ENCODE peak calls at places on chromosomes 11 and 22, in nine cellular contexts. Z is esophagus muscularis mucosa, M is WTC11, O is fibroblast of lung, J is GM13977, T is neural crest cell, Q is astrocyte, B is body of pancreas, X is glutamatergic neuron. C is an unnamed sample.

GRCh38 chr11:62148271-62148980 is 24.6 kb downstream of the INCENP start:
- DNase-seq in B (no peak), O (no peak), J (no peak), M (peak), Z (no peak), T (no peak), X (no peak), Q (no peak), C (peak)

GRCh38 chr11:82927264-82927880 is 25.8 kb downstream of the DDIAS start:
- DNase-seq in X (no peak), O (peak), M (no peak), J (peak), Q (peak), T (no peak), Z (no peak), B (no peak), C (no peak)

GRCh38 chr11:47917643-47918369 is 62.6 kb upstream of the PTPRJ start:
- DNase-seq in Q (peak), J (no peak), B (peak), T (no peak), Z (peak), X (no peak), M (peak), O (peak), C (no peak)

GRCh38 chr11:28606930-28607329 is 498.7 kb downstream of the METTL15 start:
- DNase-seq in B (no peak), J (no peak), T (no peak), O (no peak), M (peak), Z (no peak), X (peak), Q (no peak), C (no peak)

GRCh38 chr22:19723165-19723989 is at the start of gene GP1BB:
- DNase-seq in O (no peak), M (peak), X (peak), T (no peak), Q (peak), Z (no peak), B (peak), J (peak), C (no peak)

GRCh38 chr22:32248276-32248675 is 6.9 kb downstream of the SLC5A4 start:
- DNase-seq in O (no peak), B (no peak), Z (no peak), Q (no peak), M (no peak), T (no peak), J (no peak), X (no peak), C (no peak)

GRCh38 chr11:119085523-119085878 is 820 bp downstream of the HMBS start:
- DNase-seq in T (no peak), Q (peak), X (no peak), M (no peak), Z (no peak), B (no peak), J (no peak), O (no peak), C (no peak)

GRCh38 chr11:9616042-9616640 is 42.7 kb downstream of the WEE1 start:
- DNase-seq in Z (no peak), X (no peak), J (no peak), M (no peak), Q (no peak), B (no peak), T (no peak), O (no peak), C (no peak)

GRCh38 chr11:77590194-77590591 is 440 bp downstream of the AQP11 start:
- DNase-seq in Z (no peak), T (peak), Q (peak), J (no peak), O (peak), B (peak), X (peak), M (peak), C (no peak)

GRCh38 chr11:27700351-27701261 is at the start of gene BDNF:
- DNase-seq in Z (no peak), M (peak), O (peak), Q (no peak), B (no peak), X (peak), T (no peak), J (peak), C (peak)

GRCh38 chr22:41598081-41598480 is 8.4 kb upstream of the PMM1 start:
- DNase-seq in B (no peak), O (peak), X (no peak), T (no peak), M (no peak), Z (no peak), Q (peak), J (no peak), C (no peak)

GRCh38 chr11:81989093-81989492 is 744.6 kb downstream of the FAM181B start:
- DNase-seq in Z (no peak), T (no peak), J (no peak), O (peak), M (no peak), Q (peak), X (no peak), B (no peak), C (no peak)

GRCh38 chr11:44575288-44575672 is 9.8 kb downstream of the CD82 start:
- DNase-seq in Q (peak), X (no peak), Z (no peak), M (no peak), J (no peak), B (no peak), T (no peak), O (no peak), C (no peak)

GRCh38 chr11:133819114-133819513 is 26.2 kb downstream of the SPATA19 start:
- DNase-seq in Q (no peak), O (no peak), T (no peak), Z (no peak), X (no peak), B (no peak), M (no peak), J (no peak), C (no peak)

GRCh38 chr22:40410731-40411505 is 40.5 kb downstream of the SGSM3 start:
- DNase-seq in T (no peak), X (no peak), O (no peak), B (no peak), J (no peak), Q (no peak), M (no peak), Z (no peak), C (no peak)

GRCh38 chr22:44037519-44038370 is 13.6 kb downstream of the PARVB start:
- DNase-seq in O (peak), X (no peak), J (no peak), Q (peak), Z (no peak), B (no peak), T (no peak), M (no peak), C (no peak)

GRCh38 chr11:90192869-90193582 is 29.8 kb downstream of the CHORDC1 start:
- DNase-seq in T (no peak), M (no peak), B (no peak), X (no peak), Q (no peak), J (no peak), O (no peak), Z (no peak), C (no peak)

GRCh38 chr11:8793114-8793777 is 110.7 kb downstream of the RPL27A start:
- DNase-seq in Q (no peak), J (no peak), Z (no peak), M (no peak), B (no peak), T (no peak), O (peak), X (no peak), C (no peak)

GRCh38 chr11:60872124-60872951 is 5.0 kb downstream of the ZP1 start:
- DNase-seq in M (no peak), B (no peak), Z (no peak), J (no peak), Q (peak), O (peak), X (no peak), T (no peak), C (peak)

GRCh38 chr11:130582176-130582575 is 133.7 kb downstream of the ADAMTS15 start:
- DNase-seq in Z (no peak), B (no peak), J (no peak), T (no peak), M (no peak), O (no peak), Q (no peak), X (no peak), C (no peak)

GRCh38 chr11:71284525-71285092 is 32.2 kb upstream of the SHANK2 start:
- DNase-seq in Q (no peak), X (no peak), J (no peak), T (no peak), O (no peak), Z (no peak), M (no peak), B (peak), C (no peak)

GRCh38 chr11:68381716-68382115 is 69.3 kb downstream of the LRP5 start:
- DNase-seq in Z (no peak), O (no peak), Q (no peak), X (no peak), B (no peak), T (no peak), M (no peak), J (no peak), C (no peak)

GRCh38 chr22:36204641-36205032 is 3.0 kb upstream of the APOL4 start:
- DNase-seq in J (no peak), X (no peak), O (no peak), Q (no peak), T (no peak), M (no peak), B (no peak), Z (no peak), C (no peak)

GRCh38 chr11:1040428-1041148 is 4.1 kb upstream of the MUC6 start:
- DNase-seq in T (no peak), J (no peak), O (peak), B (no peak), M (no peak), X (no peak), Q (no peak), Z (no peak), C (peak)

GRCh38 chr11:74388678-74389327 is 9.4 kb downstream of the PGM2L1 start:
- DNase-seq in O (peak), X (peak), B (peak), Q (no peak), Z (no peak), T (peak), J (peak), M (no peak), C (no peak)

GRCh38 chr11:6200975-6201374 is 2.0 kb downstream of the OR52W1 start:
- DNase-seq in Q (peak), T (no peak), M (no peak), Z (peak), B (no peak), X (no peak), O (peak), J (no peak), C (no peak)

GRCh38 chr11:77407613-77408012 is 66.3 kb downstream of the PAK1 start:
- DNase-seq in X (no peak), M (no peak), B (peak), J (no peak), T (no peak), Q (peak), O (peak), Z (no peak), C (no peak)

GRCh38 chr11:16605440-16605970 is 132.9 kb upstream of the C11orf58 start:
- DNase-seq in X (peak), T (peak), J (no peak), B (peak), Z (no peak), M (peak), O (peak), Q (no peak), C (no peak)

GRCh38 chr11:134386945-134387344 is 25.1 kb downstream of the B3GAT1 start:
- DNase-seq in B (no peak), M (no peak), Z (no peak), Q (no peak), O (no peak), J (no peak), T (no peak), X (no peak), C (no peak)

GRCh38 chr11:103112364-103112763 is 3.1 kb downstream of the DYNC2H1 start:
- DNase-seq in M (no peak), Q (no peak), O (peak), J (no peak), T (no peak), X (no peak), B (no peak), Z (no peak), C (no peak)

GRCh38 chr11:103109818-103110388 is 677 bp downstream of the DYNC2H1 start:
- DNase-seq in J (no peak), B (no peak), O (peak), X (peak), Q (no peak), M (peak), T (no peak), Z (no peak), C (no peak)

GRCh38 chr11:103108933-103109817 is at the start of gene DYNC2H1:
- DNase-seq in T (peak), B (peak), M (peak), Q (peak), O (peak), J (peak), X (peak), Z (peak), C (peak)

GRCh38 chr11:103111400-103111799 is 2.2 kb downstream of the DYNC2H1 start:
- DNase-seq in J (no peak), O (no peak), Q (no peak), Z (no peak), B (no peak), M (no peak), X (no peak), T (no peak), C (no peak)

GRCh38 chr11:103110406-103110805 is 1.2 kb downstream of the DYNC2H1 start:
- DNase-seq in B (no peak), O (peak), J (no peak), T (no peak), Q (peak), Z (no peak), X (no peak), M (no peak), C (no peak)
- TF ChIP-seq CTCF in B (no peak), O (peak), J (no peak), T (peak), Q (peak), Z (no peak), X (no peak), M (no peak), C (peak)

GRCh38 chr22:29603358-29604191 is at the start of gene NF2:
- DNase-seq in O (peak), M (peak), Q (peak), B (peak), J (peak), X (peak), Z (peak), T (peak), C (peak)
- TF ChIP-seq CTCF in O (no peak), M (no peak), Q (no peak), B (peak), J (peak), X (no peak), Z (no peak), T (no peak), C (peak)

GRCh38 chr11:113906515-113906914 is 1.9 kb downstream of the HTR3B start:
- DNase-seq in T (no peak), Z (no peak), J (no peak), X (no peak), M (no peak), Q (no peak), O (no peak), B (peak), C (no peak)

GRCh38 chr11:113904379-113905101 is at the start of gene HTR3B:
- DNase-seq in B (no peak), Z (no peak), Q (no peak), M (no peak), O (no peak), J (no peak), X (no peak), T (no peak), C (no peak)

GRCh38 chr11:113907155-113907554 is 2.6 kb downstream of the HTR3B start:
- DNase-seq in M (no peak), J (no peak), T (no peak), X (no peak), Q (no peak), O (no peak), B (no peak), Z (no peak), C (no peak)

GRCh38 chr11:113907681-113908080 is 3.1 kb downstream of the HTR3B start:
- DNase-seq in O (no peak), B (no peak), J (no peak), M (no peak), X (no peak), Q (no peak), T (no peak), Z (no peak), C (no peak)

GRCh38 chr11:113906038-113906437 is 1.4 kb downstream of the HTR3B start:
- DNase-seq in J (no peak), Q (no peak), X (no peak), T (no peak), O (peak), Z (no peak), B (peak), M (peak), C (no peak)
- TF ChIP-seq CTCF in J (no peak), Q (no peak), X (no peak), T (peak), O (no peak), Z (no peak), B (peak), M (no peak), C (peak)

DNA sequence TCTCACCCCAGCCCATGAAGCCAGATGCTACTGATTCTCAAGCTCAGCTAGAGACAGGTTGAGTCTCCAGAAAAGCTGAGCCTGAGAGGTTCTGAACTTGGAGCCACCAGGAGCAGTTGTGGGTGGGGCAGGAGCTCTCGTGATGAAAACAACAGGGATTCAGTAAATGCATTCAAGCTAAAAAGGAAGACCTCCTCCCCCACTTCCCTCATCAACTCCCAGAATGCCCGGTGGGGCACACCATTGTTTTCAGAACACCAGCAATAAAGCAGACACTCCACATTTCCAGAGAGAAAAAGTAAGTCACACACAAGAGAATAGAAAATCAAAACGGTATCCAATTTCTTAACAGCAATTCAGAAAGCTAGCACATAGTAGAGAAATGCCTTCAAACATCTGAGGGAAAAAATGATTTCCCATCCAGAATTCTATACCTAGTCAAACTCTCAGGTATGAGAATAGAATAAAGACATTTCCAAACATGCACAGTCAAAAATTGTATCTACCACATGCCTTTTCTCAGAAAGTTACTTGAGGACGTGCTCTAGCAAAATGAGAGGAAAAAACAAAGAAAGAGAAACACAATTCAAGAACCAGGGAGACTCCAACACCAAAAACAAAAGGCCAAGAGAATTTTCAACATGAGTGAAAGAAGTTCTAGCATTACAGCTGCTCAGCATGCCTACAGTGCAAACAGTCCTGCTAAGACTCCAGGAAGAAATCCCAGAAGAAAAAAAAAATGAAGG is 56.8 kb downstream of the CDKN1C start:
- DNase-seq in Q (no peak), J (no peak), X (peak), B (no peak), O (no peak), T (no peak), Z (no peak), M (no peak), C (no peak)
- TF ChIP-seq CTCF in Q (no peak), J (no peak), X (no peak), B (no peak), O (no peak), T (no peak), Z (no peak), M (no peak), C (no peak)

GRCh38 chr11:65529475-65530156 is 4.7 kb downstream of the SCYL1 start:
- DNase-seq in O (no peak), J (no peak), X (no peak), T (no peak), Q (no peak), Z (no peak), M (no peak), B (no peak), C (no peak)

GRCh38 chr11:65526744-65527143 is 1.9 kb downstream of the SCYL1 start:
- DNase-seq in O (no peak), J (no peak), B (no peak), X (no peak), M (no peak), T (no peak), Q (no peak), Z (no peak), C (no peak)

GRCh38 chr11:65532388-65533064 is 7.6 kb downstream of the SCYL1 start:
- DNase-seq in J (no peak), M (no peak), X (no peak), T (no peak), Q (no peak), Z (no peak), B (no peak), O (no peak), C (no peak)

GRCh38 chr11:65528819-65529350 is 4.0 kb downstream of the SCYL1 start:
- DNase-seq in M (no peak), Q (no peak), J (no peak), X (no peak), Z (no peak), B (no peak), T (no peak), O (no peak), C (no peak)

GRCh38 chr11:65530157-65530496 is 5.2 kb downstream of the SCYL1 start:
- DNase-seq in J (no peak), B (no peak), Z (no peak), O (no peak), M (peak), X (no peak), T (no peak), Q (no peak), C (no peak)
- TF ChIP-seq CTCF in J (peak), B (no peak), Z (no peak), O (no peak), M (no peak), X (no peak), T (peak), Q (peak), C (peak)

GRCh38 chr11:116840224-116840745 is 2.9 kb upstream of the APOA1 start:
- DNase-seq in J (no peak), Z (no peak), Q (no peak), T (no peak), B (no peak), O (peak), M (no peak), X (no peak), C (no peak)
- TF ChIP-seq CTCF in J (peak), Z (no peak), Q (no peak), T (no peak), B (no peak), O (peak), M (no peak), X (no peak), C (peak)

GRCh38 chr22:38464992-38465672 is 2.8 kb upstream of the KDELR3 start:
- DNase-seq in M (no peak), J (no peak), B (no peak), O (no peak), Z (no peak), Q (no peak), X (peak), T (no peak), C (peak)

GRCh38 chr22:38461057-38461413 is 6.0 kb upstream of the KCNJ4 start:
- DNase-seq in M (no peak), B (no peak), Z (no peak), X (no peak), T (no peak), J (no peak), Q (no peak), O (no peak), C (no peak)

GRCh38 chr22:38462960-38463784 is 4.7 kb upstream of the KDELR3 start:
- DNase-seq in B (no peak), T (peak), X (peak), M (peak), Z (no peak), O (no peak), Q (no peak), J (no peak), C (peak)

GRCh38 chr22:38460367-38460952 is 5.5 kb upstream of the KCNJ4 start:
- DNase-seq in J (no peak), T (no peak), B (no peak), Z (no peak), Q (no peak), O (no peak), X (no peak), M (no peak), C (no peak)

GRCh38 chr22:38461414-38462081 is 6.3 kb upstream of the KDELR3 start:
- DNase-seq in M (peak), O (peak), Q (peak), Z (no peak), X (peak), T (peak), J (peak), B (peak), C (peak)
- TF ChIP-seq CTCF in M (no peak), O (no peak), Q (no peak), Z (no peak), X (no peak), T (no peak), J (no peak), B (no peak), C (no peak)

DNA sequence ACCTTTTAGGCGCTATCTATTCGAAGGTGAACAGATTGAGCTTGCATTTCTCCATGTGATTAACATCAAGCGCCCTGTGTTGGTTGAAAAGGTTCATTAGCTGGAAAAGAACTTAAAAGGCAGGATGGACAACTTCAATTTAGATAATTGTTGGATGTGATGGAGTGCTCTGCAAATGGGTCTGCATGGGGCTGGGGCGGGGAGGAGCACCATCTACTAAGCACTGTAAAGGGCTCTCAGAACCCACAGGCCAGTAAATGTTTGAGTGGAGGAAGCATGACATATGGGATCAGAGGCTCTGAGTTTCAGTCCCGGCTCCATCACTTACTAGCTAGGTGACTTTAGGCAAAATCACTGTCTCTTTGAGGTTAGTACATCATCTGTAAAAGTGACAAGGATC is 28.2 kb downstream of the ARL14EP start:
- DNase-seq in Z (no peak), M (no peak), O (no peak), X (no peak), T (no peak), J (no peak), Q (no peak), B (no peak), C (no peak)
- TF ChIP-seq CTCF in Z (no peak), M (no peak), O (no peak), X (no peak), T (no peak), J (no peak), Q (no peak), B (no peak), C (no peak)

GRCh38 chr22:39282642-39283311 is 36.6 kb downstream of the RPL3 start:
- DNase-seq in O (no peak), M (no peak), Z (no peak), T (no peak), B (no peak), J (no peak), Q (no peak), X (no peak), C (peak)
- TF ChIP-seq CTCF in O (no peak), M (no peak), Z (no peak), T (no peak), B (no peak), J (no peak), Q (no peak), X (no peak), C (peak)